ENCODE peak calls at places on chromosomes 4 and X, in five cellular contexts. V is left ventricle myocardium superior; F is stimulated activated CD8-positive, alpha-beta memory T cell treated with anti-CD3 and anti-CD28 coated beads, Interleukin-7, amount 100 ng/mL, for 24 hours; B is activated CD4-positive, alpha-beta T cell treated with anti-CD3 and anti-CD28 coated beads, Interleukin-2, amount 10 ng/mL, durations not matched to agents 7 days and 5 days; M is HT1080. W is an unnamed sample.

GRCh38 chr4:158020734-158021346 is 152.0 kb downstream of the GASK1B start:
- DNase-seq in V (no peak), F (no peak), B (no peak), M (peak; percentile 78), W (no peak)

GRCh38 chr4:1226167-1226514 is 22.8 kb downstream of the CTBP1 start:
- DNase-seq in V (peak; percentile 85), F (no peak), B (no peak), M (no peak), W (no peak)

GRCh38 chr4:132396636-132397035 is 752.5 kb upstream of the PCDH10 start:
- DNase-seq in V (no peak), F (no peak), B (no peak), M (no peak), W (no peak)

GRCh38 chr4:39044947-39045734 is 12.9 kb upstream of the TMEM156 start:
- DNase-seq in V (peak; percentile 51), F (no peak), B (peak; percentile 44), M (peak; percentile 37), W (peak; percentile 70)

GRCh38 chrX:104670051-104670450 is 104.1 kb downstream of the IL1RAPL2 start:
- DNase-seq in V (no peak), F (no peak), B (no peak), M (no peak), W (no peak)

GRCh38 chr4:3227878-3228675 is 20.9 kb upstream of the MSANTD1 start:
- DNase-seq in V (peak; percentile 56), F (no peak), B (no peak), M (no peak), W (no peak)

GRCh38 chr4:16129336-16129735 is 45.5 kb upstream of the PROM1 start:
- DNase-seq in V (no peak), F (no peak), B (no peak), M (no peak), W (no peak)

GRCh38 chr4:134628074-134628473 is 426.5 kb upstream of the PABPC4L start:
- DNase-seq in V (no peak), F (no peak), B (no peak), M (no peak), W (no peak)

GRCh38 chrX:45400380-45400779 is 199.7 kb upstream of the DIPK2B start:
- DNase-seq in V (no peak), F (no peak), B (no peak), M (no peak), W (no peak)

GRCh38 chr4:90542216-90542615 is 415.0 kb downstream of the CCSER1 start:
- DNase-seq in V (no peak), F (no peak), B (no peak), M (no peak), W (no peak)

GRCh38 chrX:100685284-100685996 is 41.4 kb downstream of the SRPX2 start:
- DNase-seq in V (no peak), F (peak; percentile 15), B (peak; percentile 70), M (peak; percentile 69), W (peak; percentile 50)

W was measured in immature natural killer cell.